ENCODE peak calls at places on chromosomes 13 and 19, in six cellular contexts. X, G, U, I, Z and C are unnamed samples.

GRCh38 chr19:38711726-38712153 is 32.5 kb downstream of the CAPN12 start:
- DNase-seq in I (no peak), Z (no peak), X (peak; percentile 77), U (peak; percentile 90), G (no peak), C (no peak)

GRCh38 chr13:104477256-104477655 is 1411.0 kb upstream of the SLC10A2 start:
- DNase-seq in G (no peak), I (no peak), Z (no peak), X (no peak), U (no peak), C (no peak)

GRCh38 chr19:12723383-12723642 is 419 bp downstream of the TNPO2 start:
- DNase-seq in X (no peak), G (no peak), Z (no peak), I (no peak), U (no peak), C (no peak)

GRCh38 chr19:677601-678380 is 1.6 kb downstream of the FSTL3 start:
- DNase-seq in G (no peak), I (no peak), X (no peak), U (no peak), Z (no peak), C (no peak)

GRCh38 chr19:4059931-4060620 is 6.6 kb downstream of the ZBTB7A start:
- DNase-seq in U (peak; percentile 90), X (peak; percentile 90), G (no peak), Z (peak; percentile 43), I (no peak), C (no peak)

GRCh38 chr13:67557118-67557517 is 327.0 kb upstream of the PCDH9 start:
- DNase-seq in U (no peak), Z (no peak), G (no peak), I (no peak), X (no peak), C (no peak)

GRCh38 chr13:49348748-49349147 is 95.1 kb downstream of the CAB39L start:
- DNase-seq in U (no peak), X (no peak), Z (no peak), G (no peak), I (no peak), C (no peak)

GRCh38 chr13:33069365-33069764 is 53.1 kb downstream of the KL start:
- DNase-seq in U (no peak), I (no peak), Z (no peak), X (no peak), G (no peak), C (no peak)

GRCh38 chr13:67966065-67966464 is 735.9 kb upstream of the PCDH9 start:
- DNase-seq in U (no peak), I (no peak), X (no peak), Z (no peak), G (no peak), C (no peak)

GRCh38 chr19:42422576-42423461 is 4.4 kb downstream of the LIPE start:
- DNase-seq in X (no peak), Z (peak; percentile 42), G (no peak), U (peak; percentile 60), I (no peak), C (peak; percentile 65)

GRCh38 chr19:39341122-39341719 is 1.0 kb upstream of the SAMD4B start:
- DNase-seq in X (no peak), Z (peak; percentile 37), G (no peak), I (no peak), U (peak; percentile 72), C (no peak)

GRCh38 chr19:50498219-50499056 is 12.6 kb downstream of the JOSD2 start:
- DNase-seq in Z (no peak), G (no peak), U (no peak), X (no peak), I (no peak), C (no peak)

GRCh38 chr19:29741226-29741625 is 26.2 kb upstream of the C19orf12 start:
- DNase-seq in U (no peak), G (no peak), X (no peak), I (no peak), Z (no peak), C (no peak)

GRCh38 chr13:36858285-36858684 is 39.3 kb downstream of the RFXAP start:
- DNase-seq in Z (peak; percentile 24), G (peak; percentile 38), U (no peak), X (no peak), I (peak; percentile 41), C (no peak)

GRCh38 chr19:7866399-7867091 is 7.6 kb downstream of the PRR36 start:
- DNase-seq in U (no peak), G (no peak), Z (no peak), I (no peak), X (no peak), C (no peak)

GRCh38 chr13:60583911-60584753 is 187.1 kb downstream of the TDRD3 start:
- DNase-seq in X (no peak), U (no peak), I (no peak), Z (no peak), G (peak; percentile 58), C (no peak)

GRCh38 chr19:45507864-45508680 is 793 bp downstream of the VASP start:
- DNase-seq in G (no peak), Z (no peak), U (peak; percentile 89), X (peak; percentile 78), I (no peak), C (no peak)

GRCh38 chr13:99859178-99860177 is 112.1 kb downstream of the ZIC5 start:
- DNase-seq in Z (no peak), X (peak; percentile 38), G (no peak), I (no peak), U (no peak), C (peak; percentile 89)

GRCh38 chr19:31574251-31574973 is 225.2 kb upstream of the TSHZ3 start:
- DNase-seq in Z (no peak), U (peak; percentile 24), G (no peak), X (no peak), I (no peak), C (no peak)

GRCh38 chr13:44199627-44200207 is 173.9 kb upstream of the SERP2 start:
- DNase-seq in G (no peak), I (no peak), Z (no peak), X (peak; percentile 24), U (no peak), C (no peak)

GRCh38 chr13:50127017-50127725 is 111.9 kb downstream of the KCNRG start:
- DNase-seq in Z (no peak), X (peak; percentile 81), I (no peak), G (no peak), U (peak; percentile 88), C (no peak)